ENCODE peak calls at places on chromosome 17, in seven cellular contexts. D is colonic mucosa, Q is adrenal gland, M is cardiac muscle cell, R is GM23338, I is breast epithelium, Y is heart right ventricle. H is an unnamed sample.

GRCh38 chr17:65243838-65244237 is 106.7 kb downstream of the RGS9 start:
- DNase-seq in D (no peak), Q (peak; percentile 57), M (peak; percentile 26), R (peak; percentile 62), I (no peak), Y (no peak), H (no peak)

GRCh38 chr17:33506889-33507650 is 214.0 kb upstream of the ASIC2 start:
- DNase-seq in D (no peak), Q (peak; percentile 84), M (peak; percentile 23), R (no peak), I (no peak), Y (no peak), H (no peak)

GRCh38 chr17:65027305-65027704 is 29.2 kb downstream of the GNA13 start:
- DNase-seq in D (no peak), Q (no peak), M (peak; percentile 81), R (peak; percentile 75), I (no peak), Y (no peak), H (no peak)

GRCh38 chr17:49252148-49252682 is 21.6 kb upstream of the PHOSPHO1 start:
- DNase-seq in D (peak; percentile 21), Q (peak; percentile 84), M (peak; percentile 62), R (no peak), I (no peak), Y (no peak), H (no peak)

GRCh38 chr17:27571563-27572129 is 59.3 kb upstream of the LGALS9 start:
- DNase-seq in D (no peak), Q (peak; percentile 72), M (no peak), R (no peak), I (no peak), Y (no peak), H (no peak)

GRCh38 chr17:40914456-40914855 is 23.0 kb downstream of the KRT23 start:
- DNase-seq in D (no peak), Q (no peak), M (no peak), R (no peak), I (no peak), Y (no peak), H (no peak)

GRCh38 chr17:49371178-49371834 is 9.3 kb upstream of the ZNF652 start:
- DNase-seq in D (no peak), Q (no peak), M (no peak), R (peak; percentile 98), I (no peak), Y (no peak), H (no peak)

GRCh38 chr17:68794636-68795503 is 160.3 kb downstream of the ABCA8 start:
- DNase-seq in D (no peak), Q (peak; percentile 66), M (peak; percentile 79), R (peak; percentile 11), I (no peak), Y (no peak), H (no peak)

GRCh38 chr17:12406623-12407228 is 259.0 kb upstream of the MYOCD start:
- DNase-seq in D (no peak), Q (no peak), M (no peak), R (no peak), I (no peak), Y (no peak), H (peak; percentile 62)

GRCh38 chr17:62309381-62309780 is 71.0 kb upstream of the EFCAB3 start:
- DNase-seq in D (no peak), Q (no peak), M (peak; percentile 3), R (no peak), I (no peak), Y (no peak), H (no peak)

GRCh38 chr17:1484060-1484535 is 8.4 kb downstream of the MYO1C start:
- DNase-seq in D (peak; percentile 40), Q (no peak), M (no peak), R (peak; percentile 51), I (no peak), Y (no peak), H (no peak)

GRCh38 chr17:1482686-1483445 is 9.6 kb downstream of the MYO1C start:
- DNase-seq in D (no peak), Q (no peak), M (peak; percentile 22), R (peak; percentile 50), I (no peak), Y (no peak), H (no peak)

GRCh38 chr17:1481736-1482135 is 10.8 kb downstream of the MYO1C start:
- DNase-seq in D (no peak), Q (no peak), M (no peak), R (no peak), I (no peak), Y (no peak), H (no peak)

GRCh38 chr17:1478418-1478817 is 14.1 kb downstream of the MYO1C start:
- DNase-seq in D (no peak), Q (no peak), M (no peak), R (no peak), I (no peak), Y (no peak), H (no peak)

GRCh38 chr17:1480747-1481465 is 11.6 kb downstream of the MYO1C start:
- DNase-seq in D (no peak), Q (no peak), M (peak; percentile 36), R (no peak), I (no peak), Y (no peak), H (no peak)
- H3K36me3 ChIP-seq in D (peaks cover 20% of the 10 kb centered on the region), Q (no peaks in the 10 kb centered on the region), M (peaks cover 14% of the 10 kb centered on the region), R (no peaks in the 10 kb centered on the region), I (peaks cover 4% of the 10 kb centered on the region), Y (peaks cover 66% of the 10 kb centered on the region), H (peaks cover 3% of the 10 kb centered on the region)

GRCh38 chr17:18318122-18318521 is 3.0 kb downstream of the SMCR8 start:
- DNase-seq in D (no peak), Q (no peak), M (no peak), R (no peak), I (no peak), Y (no peak), H (no peak)
- H3K36me3 ChIP-seq in D (peaks cover 3% of the 10 kb centered on the region), Q (no peaks in the 10 kb centered on the region), M (peaks cover 8% of the 10 kb centered on the region), R (peaks cover 2% of the 10 kb centered on the region), I (peaks cover 4% of the 10 kb centered on the region), Y (peaks cover 7% of the 10 kb centered on the region), H (peaks cover 25% of the 10 kb centered on the region)

DNA sequence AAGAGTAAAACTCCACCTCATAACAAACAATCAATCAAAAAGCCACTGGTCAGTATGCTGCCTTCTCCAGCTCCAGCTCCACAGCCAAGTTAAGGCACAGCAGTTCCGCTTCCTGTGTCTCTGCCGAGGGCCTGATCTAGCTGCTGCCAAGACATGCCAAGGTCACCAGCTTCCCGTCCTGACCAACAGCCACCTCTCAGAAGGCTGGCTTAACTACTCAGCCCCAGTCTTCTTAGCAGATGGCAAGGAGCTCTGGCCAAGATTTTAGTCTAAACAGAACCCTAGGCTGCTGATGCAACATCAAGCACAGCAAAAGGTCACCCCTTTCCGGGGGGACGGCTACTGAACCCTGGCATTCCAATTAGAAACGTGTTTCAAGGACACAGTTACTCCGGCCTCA is 17.7 kb upstream of the MNT start:
- DNase-seq in D (no peak), Q (peak; percentile 92), M (no peak), R (no peak), I (no peak), Y (no peak), H (no peak)
- H3K36me3 ChIP-seq in D (no peaks in the 10 kb centered on the region), Q (no peaks in the 10 kb centered on the region), M (peaks cover 10% of the 10 kb centered on the region), R (peaks cover 20% of the 10 kb centered on the region), I (no peaks in the 10 kb centered on the region), Y (no peaks in the 10 kb centered on the region), H (peaks cover 14% of the 10 kb centered on the region)

GRCh38 chr17:35590249-35590824 is 3.2 kb downstream of the AP2B1 start:
- DNase-seq in D (no peak), Q (no peak), M (no peak), R (no peak), I (no peak), Y (no peak), H (no peak)
- H3K36me3 ChIP-seq in D (peaks cover 6% of the 10 kb centered on the region), Q (no peaks in the 10 kb centered on the region), M (peaks cover 12% of the 10 kb centered on the region), R (peaks cover 11% of the 10 kb centered on the region), I (no peaks in the 10 kb centered on the region), Y (peaks cover 4% of the 10 kb centered on the region), H (no peaks in the 10 kb centered on the region)

H was measured in vagina.